ENCODE peak calls at places on chromosomes 5 and 9, in eight cellular contexts. One of them, this sample, is unnamed.

GRCh38 chr5:98214240-98215051 is 559.0 kb upstream of the RGMB start:
- DNase-seq in stimulated activated CD8-positive, alpha-beta memory T cell treated with anti-CD3 and anti-CD28 coated beads, Interleukin-2, amount 100 ng/mL, for 1 hour: no peak
- DNase-seq in Kasumi-1: no peak
- DNase-seq in activated gamma-delta T cell treated with Interleukin-2 at 50 U/mL for 16 hours: no peak
- DNase-seq in spleen: no peak
- DNase-seq in PC-9: no peak
- DNase-seq in CD8-positive, alpha-beta memory T cell: no peak
- DNase-seq in NCI-H460: no peak
- DNase-seq in this sample: no peak

GRCh38 chr9:129945314-129945713 is 97.7 kb downstream of the FNBP1 start:
- DNase-seq in spleen: no peak
- DNase-seq in PC-9: no peak
- DNase-seq in activated gamma-delta T cell treated with Interleukin-2 at 50 U/mL for 16 hours: no peak
- DNase-seq in Kasumi-1: peak
- DNase-seq in CD8-positive, alpha-beta memory T cell: peak
- DNase-seq in NCI-H460: no peak
- DNase-seq in stimulated activated CD8-positive, alpha-beta memory T cell treated with anti-CD3 and anti-CD28 coated beads, Interleukin-2, amount 100 ng/mL, for 1 hour: no peak
- DNase-seq in this sample: no peak

GRCh38 chr9:14170973-14171596 is 142.9 kb downstream of the NFIB start:
- DNase-seq in Kasumi-1: no peak
- DNase-seq in CD8-positive, alpha-beta memory T cell: no peak
- DNase-seq in spleen: no peak
- DNase-seq in NCI-H460: no peak
- DNase-seq in activated gamma-delta T cell treated with Interleukin-2 at 50 U/mL for 16 hours: no peak
- DNase-seq in PC-9: peak
- DNase-seq in stimulated activated CD8-positive, alpha-beta memory T cell treated with anti-CD3 and anti-CD28 coated beads, Interleukin-2, amount 100 ng/mL, for 1 hour: no peak
- DNase-seq in this sample: no peak

GRCh38 chr5:137367951-137368350 is 131.2 kb downstream of the SPOCK1 start:
- DNase-seq in PC-9: no peak
- DNase-seq in NCI-H460: no peak
- DNase-seq in activated gamma-delta T cell treated with Interleukin-2 at 50 U/mL for 16 hours: no peak
- DNase-seq in stimulated activated CD8-positive, alpha-beta memory T cell treated with anti-CD3 and anti-CD28 coated beads, Interleukin-2, amount 100 ng/mL, for 1 hour: no peak
- DNase-seq in Kasumi-1: no peak
- DNase-seq in spleen: no peak
- DNase-seq in CD8-positive, alpha-beta memory T cell: no peak
- DNase-seq in this sample: no peak

GRCh38 chr5:95821110-95822021 is 1.2 kb downstream of the GLRX start:
- DNase-seq in PC-9: no peak
- DNase-seq in activated gamma-delta T cell treated with Interleukin-2 at 50 U/mL for 16 hours: no peak
- DNase-seq in NCI-H460: no peak
- DNase-seq in CD8-positive, alpha-beta memory T cell: no peak
- DNase-seq in spleen: no peak
- DNase-seq in stimulated activated CD8-positive, alpha-beta memory T cell treated with anti-CD3 and anti-CD28 coated beads, Interleukin-2, amount 100 ng/mL, for 1 hour: no peak
- DNase-seq in Kasumi-1: no peak
- DNase-seq in this sample: no peak

GRCh38 chr9:17121264-17121663 is 13.6 kb upstream of the CNTLN start:
- DNase-seq in CD8-positive, alpha-beta memory T cell: no peak
- DNase-seq in Kasumi-1: no peak
- DNase-seq in spleen: no peak
- DNase-seq in activated gamma-delta T cell treated with Interleukin-2 at 50 U/mL for 16 hours: no peak
- DNase-seq in stimulated activated CD8-positive, alpha-beta memory T cell treated with anti-CD3 and anti-CD28 coated beads, Interleukin-2, amount 100 ng/mL, for 1 hour: no peak
- DNase-seq in PC-9: no peak
- DNase-seq in NCI-H460: no peak
- DNase-seq in this sample: no peak

GRCh38 chr9:71608825-71609452 is 159.4 kb downstream of the CEMIP2 start:
- DNase-seq in CD8-positive, alpha-beta memory T cell: no peak
- DNase-seq in NCI-H460: no peak
- DNase-seq in PC-9: peak
- DNase-seq in activated gamma-delta T cell treated with Interleukin-2 at 50 U/mL for 16 hours: no peak
- DNase-seq in stimulated activated CD8-positive, alpha-beta memory T cell treated with anti-CD3 and anti-CD28 coated beads, Interleukin-2, amount 100 ng/mL, for 1 hour: no peak
- DNase-seq in spleen: no peak
- DNase-seq in Kasumi-1: no peak
- DNase-seq in this sample: no peak

GRCh38 chr9:87122947-87123685 is 175.8 kb upstream of the GAS1 start:
- DNase-seq in PC-9: no peak
- DNase-seq in CD8-positive, alpha-beta memory T cell: no peak
- DNase-seq in stimulated activated CD8-positive, alpha-beta memory T cell treated with anti-CD3 and anti-CD28 coated beads, Interleukin-2, amount 100 ng/mL, for 1 hour: no peak
- DNase-seq in Kasumi-1: peak
- DNase-seq in activated gamma-delta T cell treated with Interleukin-2 at 50 U/mL for 16 hours: no peak
- DNase-seq in spleen: no peak
- DNase-seq in NCI-H460: no peak
- DNase-seq in this sample: no peak

GRCh38 chr9:138118601-138119071 is 241.1 kb downstream of the CACNA1B start:
- DNase-seq in spleen: peak
- DNase-seq in PC-9: no peak
- DNase-seq in CD8-positive, alpha-beta memory T cell: no peak
- DNase-seq in NCI-H460: no peak
- DNase-seq in activated gamma-delta T cell treated with Interleukin-2 at 50 U/mL for 16 hours: no peak
- DNase-seq in Kasumi-1: no peak
- DNase-seq in stimulated activated CD8-positive, alpha-beta memory T cell treated with anti-CD3 and anti-CD28 coated beads, Interleukin-2, amount 100 ng/mL, for 1 hour: no peak
- DNase-seq in this sample: no peak

GRCh38 chr5:172733179-172733973 is 37.6 kb downstream of the DUSP1 start:
- DNase-seq in activated gamma-delta T cell treated with Interleukin-2 at 50 U/mL for 16 hours: no peak
- DNase-seq in stimulated activated CD8-positive, alpha-beta memory T cell treated with anti-CD3 and anti-CD28 coated beads, Interleukin-2, amount 100 ng/mL, for 1 hour: no peak
- DNase-seq in CD8-positive, alpha-beta memory T cell: no peak
- DNase-seq in spleen: no peak
- DNase-seq in PC-9: peak
- DNase-seq in Kasumi-1: no peak
- DNase-seq in NCI-H460: no peak
- DNase-seq in this sample: no peak

GRCh38 chr9:16325966-16326365 is 544.5 kb downstream of the BNC2 start:
- DNase-seq in activated gamma-delta T cell treated with Interleukin-2 at 50 U/mL for 16 hours: no peak
- DNase-seq in CD8-positive, alpha-beta memory T cell: no peak
- DNase-seq in spleen: no peak
- DNase-seq in NCI-H460: no peak
- DNase-seq in PC-9: no peak
- DNase-seq in Kasumi-1: no peak
- DNase-seq in stimulated activated CD8-positive, alpha-beta memory T cell treated with anti-CD3 and anti-CD28 coated beads, Interleukin-2, amount 100 ng/mL, for 1 hour: no peak
- DNase-seq in this sample: no peak

GRCh38 chr5:178319541-178320041 is 87.0 kb upstream of the PHYKPL start:
- DNase-seq in PC-9: no peak
- DNase-seq in activated gamma-delta T cell treated with Interleukin-2 at 50 U/mL for 16 hours: no peak
- DNase-seq in CD8-positive, alpha-beta memory T cell: no peak
- DNase-seq in NCI-H460: no peak
- DNase-seq in Kasumi-1: no peak
- DNase-seq in spleen: peak
- DNase-seq in stimulated activated CD8-positive, alpha-beta memory T cell treated with anti-CD3 and anti-CD28 coated beads, Interleukin-2, amount 100 ng/mL, for 1 hour: no peak
- DNase-seq in this sample: no peak

GRCh38 chr9:15136646-15137045 is 170.4 kb downstream of the TTC39B start:
- DNase-seq in stimulated activated CD8-positive, alpha-beta memory T cell treated with anti-CD3 and anti-CD28 coated beads, Interleukin-2, amount 100 ng/mL, for 1 hour: no peak
- DNase-seq in spleen: no peak
- DNase-seq in Kasumi-1: no peak
- DNase-seq in CD8-positive, alpha-beta memory T cell: no peak
- DNase-seq in PC-9: no peak
- DNase-seq in activated gamma-delta T cell treated with Interleukin-2 at 50 U/mL for 16 hours: no peak
- DNase-seq in NCI-H460: no peak
- DNase-seq in this sample: no peak

GRCh38 chr5:10073705-10074104 is 176.0 kb downstream of the ATPSCKMT start:
- DNase-seq in spleen: no peak
- DNase-seq in PC-9: no peak
- DNase-seq in activated gamma-delta T cell treated with Interleukin-2 at 50 U/mL for 16 hours: no peak
- DNase-seq in Kasumi-1: peak
- DNase-seq in stimulated activated CD8-positive, alpha-beta memory T cell treated with anti-CD3 and anti-CD28 coated beads, Interleukin-2, amount 100 ng/mL, for 1 hour: no peak
- DNase-seq in CD8-positive, alpha-beta memory T cell: no peak
- DNase-seq in NCI-H460: no peak
- DNase-seq in this sample: no peak

GRCh38 chr9:92327283-92327850 is 1.6 kb downstream of the CENPP start:
- DNase-seq in PC-9: no peak
- DNase-seq in activated gamma-delta T cell treated with Interleukin-2 at 50 U/mL for 16 hours: no peak
- DNase-seq in CD8-positive, alpha-beta memory T cell: no peak
- DNase-seq in Kasumi-1: no peak
- DNase-seq in spleen: no peak
- DNase-seq in NCI-H460: no peak
- DNase-seq in stimulated activated CD8-positive, alpha-beta memory T cell treated with anti-CD3 and anti-CD28 coated beads, Interleukin-2, amount 100 ng/mL, for 1 hour: no peak
- DNase-seq in this sample: no peak

GRCh38 chr9:133495327-133496293 is 16.7 kb upstream of the SLC2A6 start:
- DNase-seq in PC-9: no peak
- DNase-seq in CD8-positive, alpha-beta memory T cell: no peak
- DNase-seq in activated gamma-delta T cell treated with Interleukin-2 at 50 U/mL for 16 hours: no peak
- DNase-seq in NCI-H460: no peak
- DNase-seq in spleen: no peak
- DNase-seq in stimulated activated CD8-positive, alpha-beta memory T cell treated with anti-CD3 and anti-CD28 coated beads, Interleukin-2, amount 100 ng/mL, for 1 hour: no peak
- DNase-seq in Kasumi-1: no peak
- DNase-seq in this sample: no peak

GRCh38 chr5:40410939-40411635 is 268.6 kb upstream of the PTGER4 start:
- DNase-seq in spleen: no peak
- DNase-seq in NCI-H460: peak
- DNase-seq in PC-9: peak
- DNase-seq in activated gamma-delta T cell treated with Interleukin-2 at 50 U/mL for 16 hours: no peak
- DNase-seq in stimulated activated CD8-positive, alpha-beta memory T cell treated with anti-CD3 and anti-CD28 coated beads, Interleukin-2, amount 100 ng/mL, for 1 hour: no peak
- DNase-seq in Kasumi-1: peak
- DNase-seq in CD8-positive, alpha-beta memory T cell: no peak
- DNase-seq in this sample: no peak

GRCh38 chr5:154647760-154648143 is 107.4 kb upstream of the LARP1 start:
- DNase-seq in NCI-H460: no peak
- DNase-seq in Kasumi-1: no peak
- DNase-seq in spleen: no peak
- DNase-seq in PC-9: no peak
- DNase-seq in stimulated activated CD8-positive, alpha-beta memory T cell treated with anti-CD3 and anti-CD28 coated beads, Interleukin-2, amount 100 ng/mL, for 1 hour: no peak
- DNase-seq in CD8-positive, alpha-beta memory T cell: no peak
- DNase-seq in activated gamma-delta T cell treated with Interleukin-2 at 50 U/mL for 16 hours: no peak
- DNase-seq in this sample: no peak